ENCODE peak calls at places on chromosomes 1 and 21, in five cellular contexts. T is transverse colon; I is chondrocyte; L is neural progenitor cell; A is activated naive CD8-positive, alpha-beta T cell treated with anti-CD3 and anti-CD28 coated beads for 36 hours. V is an unnamed sample.

GRCh38 chr1:67020304-67020703 is 33.6 kb downstream of the SLC35D1 start:
- DNase-seq in I (no peak), T (no peak), A (no peak), L (no peak), V (no peak)

GRCh38 chr1:2380816-2381591 is 10.3 kb downstream of the MORN1 start:
- DNase-seq in T (peak), I (peak), L (no peak), A (no peak), V (no peak)

GRCh38 chr1:28830814-28831213 is 18.8 kb downstream of the OPRD1 start:
- DNase-seq in T (no peak), A (no peak), L (no peak), I (no peak), V (no peak)

GRCh38 chr1:91660708-91661107 is 160.1 kb downstream of the CDC7 start:
- DNase-seq in T (no peak), L (no peak), I (no peak), A (no peak), V (no peak)

GRCh38 chr1:47514229-47514628 is 76.4 kb downstream of the FOXD2 start:
- DNase-seq in A (no peak), T (no peak), I (no peak), L (no peak), V (no peak)

GRCh38 chr1:59669752-59670312 is 144.9 kb upstream of the HOOK1 start:
- DNase-seq in I (no peak), A (no peak), T (no peak), L (peak), V (no peak)

GRCh38 chr1:96510911-96511310 is 210.7 kb upstream of the PTBP2 start:
- DNase-seq in L (no peak), A (no peak), I (no peak), T (peak), V (no peak)

GRCh38 chr1:24892188-24893153 is 37.6 kb downstream of the RUNX3 start:
- DNase-seq in T (peak), L (no peak), A (no peak), I (peak), V (no peak)

GRCh38 chr1:85328713-85329376 is 52.4 kb upstream of the BCL10 start:
- DNase-seq in A (no peak), I (no peak), T (no peak), L (no peak), V (peak)

GRCh38 chr1:17516303-17517214 is 22.9 kb upstream of the ARHGEF10L start:
- DNase-seq in T (peak), I (no peak), A (no peak), L (peak), V (no peak)

GRCh38 chr1:229273507-229274232 is 2.8 kb downstream of the RAB4A start:
- DNase-seq in A (no peak), T (no peak), L (no peak), I (no peak), V (no peak)

GRCh38 chr1:8858112-8858668 is 20.3 kb downstream of the ENO1 start:
- DNase-seq in T (no peak), A (no peak), I (no peak), L (no peak), V (peak)

GRCh38 chr1:117928881-117929339 is 511 bp downstream of the GDAP2 start:
- DNase-seq in I (peak), A (no peak), L (peak), T (peak), V (peak)

GRCh38 chr21:34704119-34704518 is 35.3 kb downstream of the CLIC6 start:
- DNase-seq in T (no peak), I (no peak), L (no peak), A (no peak), V (no peak)

GRCh38 chr21:45823100-45823681 is 158.4 kb upstream of the COL6A1 start:
- DNase-seq in I (no peak), A (no peak), L (no peak), T (no peak), V (no peak)

GRCh38 chr21:38312822-38313221 is 56.0 kb downstream of the KCNJ15 start:
- DNase-seq in A (no peak), I (no peak), T (no peak), L (no peak), V (no peak)

GRCh38 chr1:78871249-78871648 is 135.3 kb downstream of the ADGRL4 start:
- DNase-seq in T (no peak), A (no peak), L (no peak), I (no peak), V (no peak)

GRCh38 chr1:31760422-31760900 is 3.7 kb downstream of the ADGRB2 start:
- DNase-seq in A (no peak), T (no peak), I (no peak), L (peak), V (no peak)

GRCh38 chr1:7610936-7611335 is 160.2 kb upstream of the VAMP3 start:
- DNase-seq in T (no peak), I (peak), A (no peak), L (no peak), V (no peak)

GRCh38 chr21:33308586-33309490 is 15.9 kb upstream of the IFNAR1 start:
- DNase-seq in A (no peak), I (no peak), L (no peak), T (peak), V (no peak)

GRCh38 chr1:184469391-184469790 is 82.6 kb downstream of the C1orf21 start:
- DNase-seq in A (no peak), I (no peak), L (no peak), T (no peak), V (no peak)